ENCODE peak calls at places on chromosomes 11 and 22, in seven cellular contexts. T is body of pancreas, F is GM18507, I is NCI-H2029 treated with DMSO at 0.1 percent for 48 hours, M is NCI-H460, A is BJ, C is GM23338. R is an unnamed sample.

GRCh38 chr11:73383249-73384126 is 7.3 kb downstream of the RELT start:
- DNase-seq in T (no peak), F (no peak), I (no peak), M (no peak), A (no peak), C (no peak), R (no peak)

GRCh38 chr11:118910309-118911112 is 15.2 kb downstream of the BCL9L start:
- DNase-seq in T (peak; percentile 72), F (no peak), I (no peak), M (peak; percentile 64), A (peak; percentile 68), C (peak; percentile 92), R (peak; percentile 65)

GRCh38 chr22:24071686-24072085 is 60.6 kb downstream of the CABIN1 start:
- DNase-seq in T (no peak), F (no peak), I (no peak), M (no peak), A (no peak), C (no peak), R (no peak)

GRCh38 chr11:108923413-108923812 is 258.5 kb downstream of the DDX10 start:
- DNase-seq in T (no peak), F (no peak), I (no peak), M (no peak), A (no peak), C (no peak), R (no peak)

GRCh38 chr22:25023879-25024278 is 71.4 kb downstream of the KIAA1671 start:
- DNase-seq in T (no peak), F (no peak), I (no peak), M (no peak), A (no peak), C (no peak), R (no peak)

GRCh38 chr22:19090586-19091127 is 31.6 kb downstream of the DGCR2 start:
- DNase-seq in T (no peak), F (no peak), I (no peak), M (no peak), A (no peak), C (no peak), R (no peak)

GRCh38 chr11:111081021-111081511 is 164.5 kb upstream of the POU2AF2 start:
- DNase-seq in T (no peak), F (no peak), I (no peak), M (no peak), A (no peak), C (no peak), R (no peak)

GRCh38 chr11:2348986-2349385 is 28.1 kb upstream of the CD81 start:
- DNase-seq in T (no peak), F (no peak), I (no peak), M (no peak), A (no peak), C (no peak), R (no peak)

GRCh38 chr11:78752528-78752927 is 177.9 kb upstream of the NARS2 start:
- DNase-seq in T (no peak), F (no peak), I (no peak), M (no peak), A (no peak), C (no peak), R (no peak)

GRCh38 chr11:64723117-64723906 is at the start of gene NRXN2:
- DNase-seq in T (peak; percentile 84), F (peak; percentile 92), I (peak; percentile 22), M (peak; percentile 74), A (peak; percentile 26), C (peak; percentile 94), R (peak; percentile 82)

GRCh38 chr22:39859903-39860588 is 33.5 kb downstream of the ENTHD1 start:
- DNase-seq in T (no peak), F (no peak), I (no peak), M (no peak), A (no peak), C (no peak), R (no peak)

GRCh38 chr11:86197448-86197847 is 47.1 kb upstream of the EED start:
- DNase-seq in T (no peak), F (no peak), I (no peak), M (no peak), A (no peak), C (no peak), R (no peak)

GRCh38 chr11:61621917-61622585 is 41.2 kb upstream of the SYT7 start:
- DNase-seq in T (peak; percentile 61), F (no peak), I (no peak), M (no peak), A (no peak), C (peak; percentile 40), R (no peak)

GRCh38 chr22:32776397-32776796 is 25.1 kb upstream of the TIMP3 start:
- DNase-seq in T (no peak), F (no peak), I (no peak), M (no peak), A (no peak), C (no peak), R (no peak)

GRCh38 chr11:13745165-13745564 is 76.7 kb downstream of the FAR1 start:
- DNase-seq in T (no peak), F (no peak), I (no peak), M (no peak), A (no peak), C (no peak), R (no peak)

GRCh38 chr11:97683733-97684132 is 1293.9 kb downstream of the JRKL start:
- DNase-seq in T (no peak), F (no peak), I (no peak), M (no peak), A (no peak), C (peak; percentile 83), R (no peak)

GRCh38 chr11:114827043-114827442 is 148.7 kb downstream of the NXPE2 start:
- DNase-seq in T (no peak), F (no peak), I (no peak), M (no peak), A (no peak), C (no peak), R (no peak)

GRCh38 chr11:102390667-102391449 is 43.8 kb downstream of the BIRC2 start:
- DNase-seq in T (peak; percentile 74), F (peak; percentile 18), I (peak; percentile 58), M (peak; percentile 65), A (no peak), C (peak; percentile 86), R (peak; percentile 5)

GRCh38 chr11:2741006-2741376 is 41.2 kb upstream of the KCNQ1OT1 start:
- DNase-seq in T (no peak), F (no peak), I (no peak), M (no peak), A (no peak), C (no peak), R (no peak)

GRCh38 chr11:31687256-31687655 is 123.9 kb downstream of the PAX6 start:
- DNase-seq in T (no peak), F (no peak), I (no peak), M (no peak), A (no peak), C (no peak), R (no peak)

GRCh38 chr22:40250608-40251007 is 72.9 kb downstream of the TNRC6B start:
- DNase-seq in T (no peak), F (no peak), I (no peak), M (no peak), A (no peak), C (no peak), R (no peak)

GRCh38 chr11:128399186-128399585 is 188.2 kb downstream of the ETS1 start:
- DNase-seq in T (no peak), F (no peak), I (no peak), M (no peak), A (peak; percentile 64), C (no peak), R (no peak)

GRCh38 chr11:46281374-46281831 is 3.9 kb downstream of the CREB3L1 start:
- DNase-seq in T (no peak), F (no peak), I (no peak), M (no peak), A (no peak), C (peak; percentile 62), R (no peak)

GRCh38 chr11:65170058-65170534 is at the start of gene SPDYC:
- DNase-seq in T (no peak), F (no peak), I (no peak), M (no peak), A (no peak), C (peak; percentile 74), R (no peak)

GRCh38 chr11:95095858-95096587 is 6.4 kb downstream of the ENDOD1 start:
- DNase-seq in T (no peak), F (no peak), I (no peak), M (no peak), A (no peak), C (no peak), R (no peak)

GRCh38 chr11:106463796-106464201 is 386.3 kb downstream of the AASDHPPT start:
- DNase-seq in T (no peak), F (no peak), I (no peak), M (no peak), A (no peak), C (no peak), R (no peak)

GRCh38 chr11:12888525-12889158 is 120.5 kb upstream of the RASSF10 start:
- DNase-seq in T (peak; percentile 95), F (peak; percentile 20), I (peak; percentile 42), M (peak; percentile 64), A (peak; percentile 46), C (peak; percentile 94), R (peak; percentile 7)

GRCh38 chr11:132072044-132072879 is 701.8 kb downstream of the NTM start:
- DNase-seq in T (no peak), F (no peak), I (no peak), M (peak; percentile 24), A (peak; percentile 97), C (no peak), R (no peak)

GRCh38 chr11:59728913-59729312 is 15.3 kb upstream of the OR10V1 start:
- DNase-seq in T (no peak), F (no peak), I (no peak), M (no peak), A (no peak), C (no peak), R (no peak)

GRCh38 chr22:49768077-49768476 is 59.6 kb downstream of the BRD1 start:
- DNase-seq in T (no peak), F (no peak), I (no peak), M (no peak), A (no peak), C (no peak), R (no peak)

GRCh38 chr11:84747871-84748270 is 879.3 kb downstream of the DLG2 start:
- DNase-seq in T (no peak), F (no peak), I (no peak), M (no peak), A (no peak), C (no peak), R (no peak)

GRCh38 chr11:46119053-46119351 is 2.3 kb downstream of the PHF21A start:
- DNase-seq in T (no peak), F (no peak), I (no peak), M (no peak), A (no peak), C (no peak), R (no peak)

GRCh38 chr11:118610773-118611432 is 3.5 kb downstream of the PHLDB1 start:
- DNase-seq in T (peak; percentile 92), F (no peak), I (no peak), M (peak; percentile 44), A (no peak), C (peak; percentile 94), R (peak; percentile 62)

GRCh38 chr22:24697671-24698082 is 76.8 kb downstream of the PIWIL3 start:
- DNase-seq in T (peak; percentile 67), F (no peak), I (peak; percentile 18), M (no peak), A (no peak), C (no peak), R (no peak)

GRCh38 chr11:1297576-1298473 is 11.6 kb downstream of the TOLLIP start:
- DNase-seq in T (peak; percentile 73), F (no peak), I (no peak), M (no peak), A (no peak), C (no peak), R (no peak)

R was measured in T-helper 22 cell.